ENCODE peak calls at places on chromosome 16, in eight cellular contexts. E, G, F, N, L, C, P and O are unnamed samples.

GRCh38 chr16:27701381-27701780 is 151.4 kb downstream of the KATNIP start:
- DNase-seq in P (no peak), C (no peak), N (no peak), L (no peak), E (no peak), G (no peak), F (no peak), O (no peak)

GRCh38 chr16:84614914-84615813 is 2.7 kb downstream of the COTL1 start:
- DNase-seq in N (no peak), E (no peak), C (no peak), F (no peak), P (no peak), G (no peak), L (peak; percentile 35), O (no peak)

GRCh38 chr16:68076560-68076959 is 8.6 kb upstream of the NFATC3 start:
- DNase-seq in N (no peak), F (no peak), E (no peak), L (no peak), G (no peak), C (peak; percentile 22), P (no peak), O (no peak)

GRCh38 chr16:22374311-22375116 is at the start of gene CDR2:
- DNase-seq in N (peak; percentile 96), L (peak; percentile 98), F (peak; percentile 99), G (peak; percentile 98), E (peak; percentile 98), P (peak; percentile 93), C (peak; percentile 99), O (peak; percentile 97)

GRCh38 chr16:87926246-87927194 is 9.8 kb downstream of the CA5A start:
- DNase-seq in E (no peak), F (no peak), G (peak; percentile 40), C (no peak), L (no peak), P (no peak), N (no peak), O (no peak)

GRCh38 chr16:77918792-77919707 is 103.3 kb upstream of the CLEC3A start:
- DNase-seq in N (peak; percentile 46), L (no peak), F (no peak), G (no peak), P (no peak), E (no peak), C (no peak), O (peak; percentile 85)

GRCh38 chr16:81795193-81795592 is 16.1 kb downstream of the PLCG2 start:
- DNase-seq in E (no peak), G (no peak), C (no peak), P (no peak), N (no peak), L (no peak), F (no peak), O (no peak)

GRCh38 chr16:70691223-70692129 is 5.6 kb upstream of the MTSS2 start:
- DNase-seq in C (no peak), G (no peak), P (no peak), E (peak; percentile 66), N (peak; percentile 88), L (no peak), F (peak; percentile 52), O (peak; percentile 99)

GRCh38 chr16:31016018-31016417 is 5.6 kb upstream of the STX1B start:
- DNase-seq in C (no peak), L (no peak), P (no peak), G (no peak), N (no peak), F (no peak), E (no peak), O (no peak)

GRCh38 chr16:30183961-30184429 is 593 bp downstream of the CORO1A start:
- DNase-seq in C (peak; percentile 57), N (no peak), E (peak; percentile 55), L (peak; percentile 92), F (peak; percentile 53), P (no peak), G (peak; percentile 87), O (no peak)

GRCh38 chr16:89619880-89620279 is 6.4 kb downstream of the DPEP1 start:
- DNase-seq in P (no peak), L (no peak), N (peak; percentile 37), F (no peak), E (no peak), C (no peak), G (no peak), O (peak; percentile 65)

GRCh38 chr16:89200124-89200849 is at the start of gene SLC22A31:
- DNase-seq in L (peak; percentile 31), P (no peak), N (no peak), E (no peak), F (no peak), G (no peak), C (peak; percentile 80), O (no peak)

GRCh38 chr16:68299571-68300453 is 10.9 kb downstream of the SLC7A6OS start:
- DNase-seq in G (no peak), P (no peak), E (no peak), N (no peak), F (no peak), L (no peak), C (no peak), O (peak; percentile 23)

GRCh38 chr16:19113577-19114358 is at the start of gene ITPRIPL2:
- DNase-seq in E (peak; percentile 84), L (no peak), N (peak; percentile 94), P (peak; percentile 85), C (peak; percentile 91), F (peak; percentile 83), G (no peak), O (peak; percentile 96)
- H3K4me3 ChIP-seq in E (peak within 1 kb of the TSS; percentile 68), L (peak within 1 kb of the TSS; percentile 44), N (peak within 1 kb of the TSS; percentile 71), P (peak within 1 kb of the TSS; percentile 67), C (peak within 1 kb of the TSS; percentile 49), F (peak within 1 kb of the TSS; percentile 83), G (no peak within 1 kb of the TSS), O (peak within 1 kb of the TSS; percentile 73)

GRCh38 chr16:14003119-14003570 is 68.0 kb upstream of the MRTFB start:
- DNase-seq in C (peak; percentile 56), P (no peak), F (no peak), G (no peak), N (peak; percentile 65), L (peak; percentile 46), E (peak; percentile 24), O (peak; percentile 68)
- TF ChIP-seq CTCF in C (no peak), P (no peak), F (no peak), G (no peak), N (peak; percentile 17), L (no peak), E (no peak), O (peak; percentile 5)

GRCh38 chr16:695355-696089 is 5.3 kb upstream of the WDR24 start:
- DNase-seq in E (peak; percentile 92), P (no peak), F (peak; percentile 76), C (no peak), L (peak; percentile 68), G (peak; percentile 56), N (no peak), O (no peak)
- H3K4me3 ChIP-seq in E (no peak overlapping the region), P (peak overlapping the region; percentile 37), F (peak overlapping the region; percentile 32), C (peak overlapping the region; percentile 2), L (peak overlapping the region; percentile 19), G (peak overlapping the region; percentile 58), N (no peak overlapping the region), O (no peak overlapping the region)

DNA sequence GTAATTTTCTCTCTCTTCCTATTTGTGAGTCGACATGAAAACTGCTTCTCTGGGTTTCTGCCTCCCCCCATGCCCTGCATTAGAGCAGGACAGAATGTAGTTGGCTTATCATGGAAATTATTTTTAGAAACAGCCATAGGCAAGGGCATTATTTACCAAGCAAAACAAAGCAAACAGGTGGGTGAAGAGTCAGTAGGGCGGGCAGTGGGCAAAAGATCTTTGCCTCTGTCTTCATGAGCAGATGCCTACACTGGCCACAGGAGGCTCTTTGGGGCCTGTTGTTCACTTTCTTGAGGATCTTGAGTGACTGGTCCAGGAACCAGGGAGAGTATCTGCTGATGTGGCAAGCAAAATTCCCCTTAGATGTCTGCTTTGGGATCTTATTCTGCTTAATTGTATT is 42.5 kb upstream of the CLEC19A start:
- DNase-seq in P (no peak), L (no peak), C (no peak), G (no peak), N (no peak), F (peak; percentile 31), E (no peak), O (no peak)
- TF ChIP-seq CTCF in P (no peak), L (no peak), C (no peak), G (no peak), N (no peak), F (no peak), E (no peak), O (no peak)

DNA sequence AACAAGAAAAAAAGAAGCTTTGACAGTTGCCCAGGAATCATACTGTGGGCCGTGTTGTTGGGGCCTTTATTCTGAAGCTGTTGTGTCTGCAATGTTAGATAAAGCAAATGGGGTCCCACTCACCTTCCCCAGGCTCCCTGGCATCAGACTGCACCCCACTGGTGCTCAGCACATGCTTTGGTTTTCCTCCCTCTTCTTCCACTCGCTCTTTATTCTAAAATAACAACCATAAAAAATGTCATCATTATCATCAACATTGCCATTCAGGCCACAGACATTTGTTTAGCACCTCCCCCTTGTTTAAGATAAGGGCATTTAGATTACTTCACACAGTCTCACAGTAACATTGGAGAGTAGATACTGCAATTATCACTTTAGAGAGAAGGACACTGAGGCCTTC is 8.2 kb downstream of the MYLK3 start:
- DNase-seq in C (no peak), N (no peak), P (no peak), L (no peak), G (no peak), E (no peak), F (no peak), O (no peak)
- H3K4me3 ChIP-seq in C (no peak overlapping the region), N (no peak overlapping the region), P (no peak overlapping the region), L (no peak overlapping the region), G (no peak overlapping the region), E (no peak overlapping the region), F (no peak overlapping the region), O (no peak overlapping the region)

GRCh38 chr16:50326264-50326663 is 42.5 kb downstream of the BRD7 start:
- DNase-seq in P (no peak), L (no peak), N (no peak), E (no peak), C (no peak), F (no peak), G (no peak), O (no peak)

GRCh38 chr16:50326835-50327465 is 41.8 kb downstream of the BRD7 start:
- DNase-seq in L (peak; percentile 35), N (peak; percentile 30), E (peak; percentile 66), P (no peak), C (no peak), F (no peak), G (peak; percentile 84), O (peak; percentile 63)

GRCh38 chr16:50323335-50324011 is 45.3 kb downstream of the BRD7 start:
- DNase-seq in L (peak; percentile 17), E (peak; percentile 47), N (peak; percentile 57), C (no peak), G (no peak), P (no peak), F (no peak), O (peak; percentile 82)

GRCh38 chr16:50322333-50322732 is 46.5 kb downstream of the BRD7 start:
- DNase-seq in E (no peak), L (no peak), G (no peak), C (no peak), F (no peak), N (no peak), P (no peak), O (no peak)

GRCh38 chr16:50324345-50324744 is 44.4 kb downstream of the BRD7 start:
- DNase-seq in C (no peak), N (no peak), E (no peak), L (no peak), F (no peak), G (no peak), P (no peak), O (no peak)
- TF ChIP-seq CTCF in C (no peak), N (no peak), E (no peak), L (no peak), F (no peak), G (no peak), P (no peak), O (no peak)

GRCh38 chr16:86630471-86630870 is 52.1 kb downstream of the FOXL1 start:
- DNase-seq in P (no peak), G (no peak), L (no peak), N (no peak), C (no peak), F (no peak), E (no peak), O (no peak)
- H3K4me3 ChIP-seq in P (no peak overlapping the region), G (no peak overlapping the region), L (no peak overlapping the region), N (no peak overlapping the region), C (no peak overlapping the region), F (no peak overlapping the region), E (no peak overlapping the region), O (no peak overlapping the region)